ENCODE peak calls at places on chromosomes 13 and 19, in six cellular contexts. K is right atrium auricular region, Z is PC-3, L is cardiac muscle cell, E is transverse colon, N is lower lobe of right lung. B is an unnamed sample.

GRCh38 chr13:44972956-44973581 is 16.2 kb downstream of the NUFIP1 start:
- DNase-seq in E (no peak), K (no peak), L (peak), Z (peak), N (no peak), B (no peak)

GRCh38 chr19:4229179-4229931 is at the start of gene EBI3:
- DNase-seq in K (no peak), Z (no peak), E (peak), N (no peak), L (peak), B (no peak)

GRCh38 chr19:2603320-2603719 is 99.2 kb downstream of the GNG7 start:
- DNase-seq in L (peak), K (peak), E (no peak), N (peak), Z (no peak), B (no peak)

GRCh38 chr13:97273341-97273831 is 51.3 kb downstream of the MBNL2 start:
- DNase-seq in K (no peak), N (no peak), Z (no peak), E (no peak), L (no peak), B (no peak)

GRCh38 chr13:32408296-32408998 is 19.5 kb downstream of the N4BP2L1 start:
- DNase-seq in Z (no peak), L (no peak), K (no peak), N (no peak), E (no peak), B (no peak)

GRCh38 chr19:4977299-4978174 is 8.6 kb downstream of the KDM4B start:
- DNase-seq in Z (no peak), L (peak), N (no peak), E (peak), K (no peak), B (no peak)

GRCh38 chr13:62512194-62513141 is 1096.8 kb upstream of the PCDH20 start:
- DNase-seq in Z (peak), E (peak), L (peak), N (no peak), K (no peak), B (no peak)

GRCh38 chr19:40465025-40465780 is at the start of gene BLVRB:
- DNase-seq in E (peak), K (peak), L (peak), Z (peak), N (no peak), B (peak)

GRCh38 chr19:919157-920050 is 2.3 kb downstream of the KISS1R start:
- DNase-seq in L (no peak), N (no peak), K (no peak), Z (peak), E (no peak), B (no peak)

GRCh38 chr13:34410653-34411052 is 531.4 kb upstream of the NBEA start:
- DNase-seq in Z (no peak), K (no peak), L (peak), N (no peak), E (no peak), B (no peak)

GRCh38 chr19:19662866-19663291 is 597 bp downstream of the ATP13A1 start:
- DNase-seq in N (no peak), E (no peak), Z (no peak), K (no peak), L (peak), B (peak)

GRCh38 chr19:47231215-47232054 is 436 bp upstream of the BBC3 start:
- DNase-seq in K (no peak), E (peak), L (peak), Z (peak), N (peak), B (peak)

GRCh38 chr13:31090921-31091624 is 70.6 kb downstream of the HSPH1 start:
- DNase-seq in K (no peak), E (no peak), N (no peak), L (peak), Z (no peak), B (no peak)

DNA sequence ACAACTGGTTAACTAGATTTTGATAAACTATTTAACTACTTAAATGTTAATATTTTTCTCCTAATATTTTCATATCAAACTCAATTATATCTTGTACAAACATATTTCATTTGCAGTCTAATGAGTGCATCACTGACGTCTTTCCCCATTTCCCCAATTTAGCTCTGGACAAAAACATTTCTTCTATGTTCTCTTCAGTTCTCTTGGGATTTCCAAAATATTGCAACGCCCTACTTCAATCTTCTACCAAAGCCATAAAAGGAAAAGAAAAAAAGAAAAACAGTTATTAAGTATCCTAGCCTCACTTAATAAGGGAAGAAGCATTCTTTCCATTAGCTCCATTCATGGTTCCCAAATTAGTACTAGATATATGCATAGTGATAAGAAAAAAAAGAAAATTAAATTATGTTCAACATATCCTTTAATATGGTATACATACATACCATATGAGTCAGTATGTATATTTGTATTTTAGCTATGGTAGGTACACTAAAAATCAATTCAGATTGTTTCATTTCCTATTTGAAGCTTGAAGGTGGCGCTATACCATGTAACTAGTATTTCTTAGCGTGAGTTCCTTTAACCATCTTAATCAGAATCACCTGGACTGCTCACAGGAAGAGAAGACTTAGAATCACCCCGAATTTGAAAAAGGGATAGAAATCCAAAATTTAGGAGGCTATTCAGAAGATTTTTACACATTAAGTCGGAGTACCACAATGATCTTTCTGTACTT is 9.9 kb downstream of the FBXL3 start:
- DNase-seq in Z (no peak), K (no peak), E (no peak), L (no peak), N (no peak), B (no peak)
- TF ChIP-seq CTCF in Z (peak), K (no peak), E (no peak), L (no peak), N (no peak), B (no peak)

DNA sequence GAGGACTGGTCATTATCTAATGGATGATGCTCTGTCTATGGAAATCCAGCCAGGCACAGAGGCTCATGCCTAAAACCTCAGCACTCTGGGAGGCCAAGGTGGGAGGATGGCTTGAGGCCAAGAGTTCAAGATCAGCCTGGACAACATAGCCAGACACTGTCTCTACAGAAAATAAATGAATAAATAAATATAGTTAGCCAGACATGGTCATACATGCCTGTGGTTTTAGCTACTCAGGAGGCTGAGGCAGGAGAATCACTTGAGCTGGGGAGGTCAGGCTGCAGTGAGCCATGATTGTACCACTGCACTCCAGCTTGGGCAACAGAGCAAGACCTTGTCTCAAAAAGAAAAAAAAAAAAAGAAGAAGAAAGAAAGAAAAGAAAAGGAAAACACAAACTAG is 234.7 kb downstream of the TSHZ3 start:
- DNase-seq in E (no peak), L (no peak), K (no peak), Z (no peak), N (no peak), B (no peak)
- TF ChIP-seq CTCF in E (no peak), L (no peak), K (no peak), Z (no peak), N (no peak), B (no peak)

DNA sequence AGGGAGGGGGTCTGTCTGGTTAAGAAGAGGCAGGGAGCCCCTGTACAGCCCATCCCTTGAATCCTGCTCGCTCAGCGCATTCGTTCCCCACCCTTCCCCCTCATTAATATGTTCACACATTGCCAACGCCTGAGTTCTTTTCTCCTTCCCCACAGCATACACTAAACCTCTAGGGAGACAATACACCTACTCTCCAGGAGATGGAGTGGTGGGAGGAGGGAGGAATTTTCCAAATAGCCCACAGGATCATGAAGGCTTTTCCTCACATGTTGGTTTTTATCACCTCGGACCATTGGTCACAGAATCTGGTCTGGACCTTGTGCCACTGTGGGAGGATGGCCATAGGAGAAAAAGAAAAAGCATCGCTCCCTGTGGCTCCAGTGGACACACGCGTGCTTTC is 294.9 kb downstream of the SHISA2 start:
- DNase-seq in E (no peak), L (no peak), Z (no peak), N (no peak), K (no peak), B (no peak)
- TF ChIP-seq CTCF in E (no peak), L (no peak), Z (peak), N (no peak), K (no peak), B (no peak)

GRCh38 chr13:39012608-39013007 is 22.0 kb upstream of the STOML3 start:
- DNase-seq in E (no peak), L (no peak), K (no peak), N (no peak), Z (no peak), B (no peak)
- TF ChIP-seq CTCF in E (no peak), L (no peak), K (no peak), N (no peak), Z (peak), B (no peak)

DNA sequence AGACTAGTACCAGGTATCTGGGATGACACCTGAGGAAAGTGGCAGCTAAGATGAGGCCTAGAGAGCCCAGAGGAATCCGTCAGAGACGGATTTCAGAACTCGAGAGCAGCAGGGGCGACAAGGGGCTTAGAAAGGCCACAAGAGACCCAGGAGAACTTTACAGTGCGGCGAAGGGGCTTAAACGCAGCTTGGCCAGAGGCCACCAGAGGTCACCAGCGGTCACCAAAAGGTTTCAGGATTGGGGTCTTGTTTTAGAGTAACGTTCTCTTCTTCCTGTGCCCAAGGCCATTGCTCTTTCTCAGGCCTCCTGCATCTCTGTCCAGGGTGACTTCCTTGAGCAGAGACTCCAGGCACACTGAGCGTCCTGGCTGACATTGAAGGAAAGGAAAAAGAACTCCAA is 2.2 kb downstream of the ZSCAN22 start:
- DNase-seq in Z (peak), K (no peak), E (no peak), L (no peak), N (no peak), B (no peak)
- TF ChIP-seq CTCF in Z (peak), K (no peak), E (no peak), L (no peak), N (peak), B (no peak)